ENCODE peak calls at places on chromosomes 7 and 10, in five cellular contexts. G, N, W, H and Q are unnamed samples.
A peak's percentile ranks its signal among the peaks of the same experiment; 100 is the strongest.

GRCh38 chr7:51040777-51041176 is 258.1 kb upstream of the GRB10 start:
- DNase-seq in W (no peak), H (no peak), N (no peak), G (no peak), Q (no peak)

GRCh38 chr10:4351723-4352565 is 474.1 kb upstream of the AKR1E2 start:
- DNase-seq in G (no peak), N (no peak), H (no peak), W (peak; percentile 43), Q (peak; percentile 52)

GRCh38 chr10:132642732-132643008 is 105.1 kb downstream of the INPP5A start:
- DNase-seq in H (no peak), G (no peak), W (no peak), N (no peak), Q (no peak)

GRCh38 chr10:15824498-15824897 is 35.8 kb downstream of the MINDY3 start:
- DNase-seq in G (no peak), W (peak; percentile 44), N (peak; percentile 34), H (no peak), Q (peak; percentile 25)

GRCh38 chr10:99346247-99346646 is 17.1 kb downstream of the CNNM1 start:
- DNase-seq in G (no peak), H (no peak), W (peak; percentile 76), N (peak; percentile 75), Q (peak; percentile 24)

GRCh38 chr7:47596502-47597202 is 14.7 kb upstream of the TNS3 start:
- DNase-seq in H (no peak), G (no peak), W (no peak), N (peak; percentile 27), Q (no peak)

GRCh38 chr10:73991846-73992245 is 6.1 kb upstream of the VCL start:
- DNase-seq in N (no peak), W (no peak), H (no peak), G (peak; percentile 35), Q (no peak)

GRCh38 chr10:94443549-94443948 is 41.2 kb downstream of the TBC1D12 start:
- DNase-seq in N (no peak), G (no peak), H (no peak), W (no peak), Q (no peak)

GRCh38 chr7:21077602-21078001 is 290.9 kb upstream of the SP8 start:
- DNase-seq in N (peak; percentile 46), G (no peak), H (no peak), W (no peak), Q (peak; percentile 59)

GRCh38 chr7:141590666-141591065 is 39.5 kb downstream of the AGK start:
- DNase-seq in W (no peak), H (no peak), G (no peak), N (no peak), Q (peak; percentile 82)

GRCh38 chr7:18216270-18216669 is 188.6 kb upstream of the PRPS1L1 start:
- DNase-seq in H (no peak), N (no peak), W (no peak), G (no peak), Q (no peak)

GRCh38 chr10:93106631-93107072 is 33.0 kb downstream of the CYP26A1 start:
- DNase-seq in H (no peak), W (peak; percentile 10), N (no peak), G (no peak), Q (no peak)

GRCh38 chr10:127872011-127872741 is 20.6 kb downstream of the CLRN3 start:
- DNase-seq in N (no peak), H (no peak), W (peak; percentile 1), G (no peak), Q (peak; percentile 66)

GRCh38 chr10:130891066-130891465 is 420.5 kb downstream of the TCERG1L start:
- DNase-seq in H (no peak), W (no peak), G (no peak), N (no peak), Q (no peak)

GRCh38 chr10:71443676-71444075 is 47.0 kb downstream of the CDH23 start:
- DNase-seq in H (peak; percentile 61), G (no peak), W (no peak), N (no peak), Q (no peak)

GRCh38 chr7:66319373-66319979 is 114.3 kb downstream of the TPST1 start:
- DNase-seq in N (no peak), G (no peak), H (no peak), W (no peak), Q (no peak)

GRCh38 chr10:78335691-78336401 is 302.2 kb downstream of the RPS24 start:
- DNase-seq in N (peak; percentile 56), H (no peak), W (peak; percentile 94), G (no peak), Q (no peak)

GRCh38 chr10:72248477-72249151 is 25.1 kb upstream of the DDIT4 start:
- DNase-seq in G (peak; percentile 93), W (no peak), H (no peak), N (no peak), Q (peak; percentile 62)

DNA sequence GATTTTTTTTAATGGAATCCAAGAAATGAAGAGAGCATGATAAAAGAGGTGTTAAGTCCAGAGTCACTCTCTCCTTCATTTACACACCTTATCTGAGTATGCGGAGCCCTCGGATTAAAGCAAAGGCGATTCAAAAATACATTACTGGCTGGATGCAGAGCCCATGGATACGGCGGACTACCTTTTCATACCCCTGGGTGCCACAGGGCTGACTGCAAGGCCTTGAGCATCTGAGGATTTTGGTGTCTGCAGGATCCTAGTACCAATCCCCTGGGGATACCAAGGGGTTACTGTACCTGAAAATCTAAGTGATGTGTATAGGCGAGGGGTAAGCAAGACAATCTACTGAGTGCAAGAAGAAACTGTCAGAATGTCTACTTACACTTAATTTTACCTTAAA is 20.5 kb downstream of the PIP4K2A start:
- DNase-seq in H (no peak), N (no peak), W (no peak), G (no peak), Q (no peak)
- H3K4me3 ChIP-seq in H (no peak overlapping the region), N (no peak overlapping the region), W (no peak overlapping the region), G (no peak overlapping the region), Q (no peak overlapping the region)

GRCh38 chr10:1962025-1962424 is 224.7 kb upstream of the ADARB2 start:
- DNase-seq in N (no peak), G (no peak), H (no peak), W (no peak), Q (no peak)
- TF ChIP-seq CTCF in N (no peak), G (no peak), H (peak; percentile 37), W (no peak), Q (peak; percentile 6)

GRCh38 chr10:14024349-14025202 is 306.1 kb downstream of the FRMD4A start:
- DNase-seq in W (no peak), G (peak; percentile 54), H (no peak), N (no peak), Q (no peak)
- H3K4me3 ChIP-seq in W (no peak overlapping the region), G (no peak overlapping the region), H (no peak overlapping the region), N (no peak overlapping the region), Q (no peak overlapping the region)

GRCh38 chr7:38909870-38910269 is 879 bp upstream of the VPS41 start:
- DNase-seq in W (no peak), H (no peak), N (no peak), G (no peak), Q (peak; percentile 6)
- TF ChIP-seq CTCF in W (no peak), H (no peak), N (no peak), G (no peak), Q (no peak)